ENCODE peak calls at places on chromosomes 13 and 19, in five cellular contexts. P, D, X, U and G are unnamed samples.
A peak's percentile ranks its signal among the peaks of the same experiment; 100 is the strongest.

GRCh38 chr19:1826557-1827521 is 14.8 kb upstream of the ATP8B3 start:
- DNase-seq in X (peak; percentile 38), U (no peak), D (peak; percentile 65), P (no peak), G (no peak)

GRCh38 chr19:48713864-48714755 is 5.4 kb downstream of the MAMSTR start:
- DNase-seq in U (peak; percentile 99), D (peak; percentile 99), X (peak; percentile 99), P (peak; percentile 97), G (peak; percentile 96)

GRCh38 chr13:94860981-94861407 is 148.6 kb upstream of the SOX21 start:
- DNase-seq in X (no peak), P (no peak), D (no peak), U (no peak), G (no peak)

GRCh38 chr19:10748924-10749434 is 31.1 kb downstream of the DNM2 start:
- DNase-seq in D (no peak), P (no peak), X (no peak), U (peak; percentile 63), G (no peak)

GRCh38 chr13:114318624-114319023 is 4.3 kb downstream of the CHAMP1 start:
- DNase-seq in U (no peak), P (no peak), D (no peak), X (no peak), G (no peak)

GRCh38 chr13:41224113-41225110 is 30.0 kb upstream of the KBTBD7 start:
- DNase-seq in P (peak; percentile 28), U (no peak), D (no peak), X (no peak), G (no peak)

GRCh38 chr19:12670159-12670928 is 3.7 kb downstream of the WDR83 start:
- DNase-seq in X (no peak), D (no peak), P (no peak), U (no peak), G (no peak)

GRCh38 chr19:2589441-2589840 is 113.1 kb downstream of the GNG7 start:
- DNase-seq in X (no peak), U (no peak), D (no peak), P (no peak), G (no peak)

GRCh38 chr19:11422163-11423068 is 3.3 kb upstream of the RGL3 start:
- DNase-seq in X (peak; percentile 64), U (peak; percentile 88), P (peak; percentile 21), D (peak; percentile 70), G (no peak)

GRCh38 chr19:1081301-1082164 is 13.6 kb downstream of the POLR2E start:
- DNase-seq in D (no peak), P (no peak), X (no peak), U (peak; percentile 43), G (no peak)

GRCh38 chr13:41587490-41587889 is 130.1 kb downstream of the RGCC start:
- DNase-seq in U (no peak), D (no peak), P (no peak), X (no peak), G (no peak)

GRCh38 chr19:49421039-49421877 is 2.0 kb downstream of the PTH2 start:
- DNase-seq in X (peak; percentile 87), P (no peak), U (peak; percentile 82), D (peak; percentile 93), G (no peak)

GRCh38 chr19:51093066-51093465 is 10.4 kb upstream of the KLK14 start:
- DNase-seq in X (no peak), P (no peak), D (no peak), U (no peak), G (no peak)

GRCh38 chr19:45668342-45668871 is 386 bp downstream of the GIPR start:
- DNase-seq in P (no peak), U (no peak), D (no peak), X (no peak), G (no peak)

GRCh38 chr19:39237200-39238184 is 7.3 kb downstream of the IFNL3 start:
- DNase-seq in X (no peak), P (no peak), U (no peak), D (peak; percentile 26), G (no peak)

GRCh38 chr13:112574476-112575294 is 13.3 kb downstream of the TUBGCP3 start:
- DNase-seq in D (no peak), P (no peak), X (no peak), U (no peak), G (no peak)

GRCh38 chr13:41931337-41931736 is 29.6 kb downstream of the VWA8 start:
- DNase-seq in X (no peak), U (no peak), D (no peak), P (no peak), G (peak; percentile 3)

GRCh38 chr19:38695319-38695683 is 47.9 kb downstream of the ACTN4 start:
- DNase-seq in U (no peak), D (no peak), X (no peak), P (no peak), G (no peak)

GRCh38 chr19:49502866-49503581 is 6.8 kb downstream of the RPS11 start:
- DNase-seq in U (no peak), P (no peak), X (no peak), D (no peak), G (peak; percentile 77)

GRCh38 chr13:102039264-102039663 is 362.6 kb downstream of the FGF14 start:
- DNase-seq in X (no peak), U (peak; percentile 32), D (no peak), P (no peak), G (no peak)

GRCh38 chr19:45767881-45768643 is 990 bp downstream of the SIX5 start:
- DNase-seq in D (peak; percentile 66), X (peak; percentile 63), P (no peak), U (peak; percentile 78), G (no peak)

GRCh38 chr19:35168261-35168660 is 13.7 kb downstream of the FXYD5 start:
- DNase-seq in X (no peak), P (no peak), D (no peak), U (no peak), G (no peak)

GRCh38 chr19:8592231-8593009 is 15.2 kb upstream of the MYO1F start:
- DNase-seq in P (peak; percentile 44), X (peak; percentile 99), U (peak; percentile 98), D (peak; percentile 100), G (peak; percentile 66)